ENCODE peak calls at places on chromosomes 12 and 14, in nine cellular contexts. T, E, C, X, Y, Q, A, S and N are unnamed samples.
A peak's percentile ranks its signal among the peaks of the same experiment; 100 is the strongest.

GRCh38 chr14:61460853-61461611 is 139.7 kb downstream of the PRKCH start:
- DNase-seq in T (no peak), E (no peak), C (no peak), X (no peak), Y (no peak), Q (no peak), A (no peak), S (peak; percentile 87), N (no peak)

GRCh38 chr14:34237098-34237497 is 224.9 kb downstream of the SPTSSA start:
- DNase-seq in T (peak; percentile 55), E (peak; percentile 58), C (no peak), X (no peak), Y (no peak), Q (no peak), A (no peak), S (no peak), N (peak; percentile 94)

GRCh38 chr12:89525002-89525823 is 617 bp upstream of the GALNT4 start:
- DNase-seq in T (peak; percentile 52), E (peak; percentile 58), C (peak; percentile 66), X (peak; percentile 69), Y (peak; percentile 24), Q (peak; percentile 8), A (peak; percentile 42), S (peak; percentile 67), N (peak; percentile 19)

GRCh38 chr14:79426103-79426755 is 785.1 kb downstream of the DIO2 start:
- DNase-seq in T (no peak), E (no peak), C (no peak), X (no peak), Y (no peak), Q (no peak), A (no peak), S (no peak), N (no peak)

GRCh38 chr12:26939192-26939832 is 1.0 kb downstream of the FGFR1OP2 start:
- DNase-seq in T (peak; percentile 37), E (peak; percentile 3), C (no peak), X (peak; percentile 11), Y (no peak), Q (no peak), A (no peak), S (no peak), N (no peak)

GRCh38 chr12:97995578-97995977 is 519.8 kb upstream of the TMPO start:
- DNase-seq in T (no peak), E (no peak), C (no peak), X (no peak), Y (no peak), Q (no peak), A (no peak), S (no peak), N (no peak)

GRCh38 chr12:31872831-31873604 is 86.2 kb upstream of the RESF1 start:
- DNase-seq in T (no peak), E (no peak), C (no peak), X (no peak), Y (no peak), Q (no peak), A (no peak), S (no peak), N (no peak)

GRCh38 chr12:52585951-52586350 is 12.3 kb upstream of the KRT74 start:
- DNase-seq in T (no peak), E (no peak), C (no peak), X (no peak), Y (peak; percentile 24), Q (no peak), A (peak; percentile 26), S (peak; percentile 73), N (no peak)

GRCh38 chr14:95523051-95523817 is 6.8 kb upstream of the SYNE3 start:
- DNase-seq in T (no peak), E (no peak), C (no peak), X (peak; percentile 36), Y (no peak), Q (no peak), A (no peak), S (peak; percentile 82), N (no peak)

GRCh38 chr12:29608581-29608980 is 111.1 kb upstream of the OVCH1 start:
- DNase-seq in T (no peak), E (no peak), C (no peak), X (no peak), Y (no peak), Q (no peak), A (no peak), S (no peak), N (no peak)

GRCh38 chr12:12079291-12079690 is 8.6 kb downstream of the BCL2L14 start:
- DNase-seq in T (no peak), E (no peak), C (no peak), X (no peak), Y (no peak), Q (no peak), A (no peak), S (no peak), N (no peak)

GRCh38 chr12:6078378-6079083 is 45.9 kb downstream of the VWF start:
- DNase-seq in T (no peak), E (no peak), C (no peak), X (peak; percentile 23), Y (no peak), Q (peak; percentile 61), A (no peak), S (no peak), N (peak; percentile 87)

GRCh38 chr14:41868396-41868795 is 261.7 kb downstream of the LRFN5 start:
- DNase-seq in T (no peak), E (no peak), C (no peak), X (no peak), Y (no peak), Q (no peak), A (no peak), S (no peak), N (no peak)

GRCh38 chr12:57111046-57111698 is at the start of gene STAT6:
- DNase-seq in T (peak; percentile 87), E (peak; percentile 90), C (peak; percentile 48), X (peak; percentile 57), Y (peak; percentile 64), Q (peak; percentile 54), A (peak; percentile 76), S (peak; percentile 91), N (peak; percentile 84)